ENCODE peak calls at places on chromosomes 16 and 17, in seven cellular contexts. K, L, N, W, T, D and B are unnamed samples.

GRCh38 chr16:13994239-13995106 is 74.5 kb downstream of the ERCC4 start:
- DNase-seq in L (no peak), T (no peak), W (no peak), K (no peak), D (no peak), N (no peak), B (no peak)

GRCh38 chr16:89401641-89402445 is 88.5 kb downstream of the ANKRD11 start:
- DNase-seq in L (no peak), N (no peak), K (no peak), T (no peak), W (no peak), D (no peak), B (no peak)

GRCh38 chr17:79315282-79316106 is 240.9 kb downstream of the ENGASE start:
- DNase-seq in T (no peak), L (no peak), W (no peak), N (no peak), D (no peak), K (no peak), B (no peak)

GRCh38 chr17:80826955-80827645 is 164.5 kb upstream of the CHMP6 start:
- DNase-seq in W (peak), N (peak), K (no peak), T (no peak), L (no peak), D (peak), B (no peak)

GRCh38 chr17:78488156-78488555 is 89.0 kb downstream of the DNAH17 start:
- DNase-seq in W (no peak), L (no peak), N (no peak), T (no peak), D (no peak), K (no peak), B (no peak)

GRCh38 chr16:64687089-64687488 is 434.8 kb downstream of the CDH11 start:
- DNase-seq in T (no peak), D (no peak), W (no peak), N (no peak), L (no peak), K (no peak), B (no peak)

GRCh38 chr16:2771496-2772402 is 5.3 kb downstream of the ELOB start:
- DNase-seq in N (no peak), L (no peak), D (no peak), T (no peak), K (no peak), W (no peak), B (no peak)

GRCh38 chr16:23362460-23363317 is 60.6 kb downstream of the SCNN1B start:
- DNase-seq in K (no peak), T (no peak), L (no peak), D (no peak), N (no peak), W (no peak), B (no peak)

GRCh38 chr17:70053241-70054234 is 21.5 kb upstream of the KCNJ16 start:
- DNase-seq in W (no peak), D (no peak), T (no peak), L (no peak), K (no peak), N (no peak), B (no peak)

GRCh38 chr17:46742539-46743270 is 75.8 kb downstream of the WNT3 start:
- DNase-seq in D (no peak), W (no peak), T (no peak), K (no peak), N (no peak), L (no peak), B (no peak)

GRCh38 chr17:51166987-51167931 is 1.0 kb downstream of the NME2 start:
- DNase-seq in N (peak), T (no peak), W (peak), K (peak), D (peak), L (peak), B (peak)

GRCh38 chr16:74448990-74449389 is 27.7 kb upstream of the CLEC18B start:
- DNase-seq in W (no peak), K (no peak), D (no peak), N (no peak), L (no peak), T (no peak), B (no peak)

GRCh38 chr16:88345031-88345942 is 37.5 kb upstream of the ZNF469 start:
- DNase-seq in N (no peak), L (no peak), W (no peak), D (no peak), T (no peak), K (no peak), B (no peak)

GRCh38 chr16:50213939-50214519 is 52.3 kb upstream of the ADCY7 start:
- DNase-seq in K (no peak), W (no peak), N (peak), L (no peak), D (no peak), T (no peak), B (no peak)

GRCh38 chr16:76193851-76194620 is 83.2 kb upstream of the CNTNAP4 start:
- DNase-seq in D (no peak), W (no peak), K (no peak), T (no peak), L (no peak), N (no peak), B (no peak)

GRCh38 chr16:11058820-11059219 is 114.5 kb downstream of the CLEC16A start:
- DNase-seq in N (no peak), W (no peak), T (no peak), D (no peak), K (no peak), L (no peak), B (no peak)

GRCh38 chr16:48373258-48374050 is 11.8 kb downstream of the SIAH1 start:
- DNase-seq in K (no peak), D (no peak), W (no peak), T (no peak), N (no peak), L (no peak), B (no peak)

GRCh38 chr17:63040816-63041215 is 74.8 kb downstream of the TANC2 start:
- DNase-seq in K (no peak), T (no peak), D (no peak), L (no peak), N (no peak), W (no peak), B (no peak)

GRCh38 chr17:48310748-48311213 is 119.2 kb downstream of the SKAP1 start:
- DNase-seq in T (no peak), K (no peak), D (no peak), W (no peak), N (no peak), L (peak), B (no peak)

GRCh38 chr17:19978206-19978802 is 676 bp upstream of the AKAP10 start:
- DNase-seq in T (no peak), D (no peak), N (peak), L (no peak), W (no peak), K (peak), B (peak)

GRCh38 chr17:44263360-44263902 is 4.5 kb downstream of the SLC4A1 start:
- DNase-seq in D (no peak), T (no peak), K (no peak), N (no peak), L (no peak), W (no peak), B (no peak)

GRCh38 chr17:75919611-75920010 is 14.9 kb upstream of the MRPL38 start:
- DNase-seq in W (no peak), L (no peak), N (no peak), T (no peak), K (no peak), D (no peak), B (no peak)

GRCh38 chr17:34275881-34276280 is 5.9 kb downstream of the CCL7 start:
- DNase-seq in L (no peak), T (no peak), N (no peak), K (no peak), D (no peak), W (no peak), B (no peak)

GRCh38 chr17:33647976-33648375 is 354.9 kb upstream of the ASIC2 start:
- DNase-seq in W (no peak), K (no peak), L (peak), T (no peak), D (no peak), N (peak), B (no peak)

GRCh38 chr16:24309222-24309905 is 53.2 kb downstream of the CACNG3 start:
- DNase-seq in T (no peak), L (no peak), K (no peak), D (no peak), W (no peak), N (no peak), B (no peak)

GRCh38 chr17:81549031-81549557 is 3.1 kb downstream of the FAAP100 start:
- DNase-seq in N (no peak), K (no peak), T (no peak), W (no peak), D (no peak), L (no peak), B (no peak)